ENCODE peak calls at places on chromosomes 12 and 14, in eight cellular contexts. One of them, this sample, is unnamed.

GRCh38 chr12:9649532-9649940 is 20.0 kb upstream of the CLEC2D start:
- DNase-seq in AG20443: no peak
- DNase-seq in stimulated activated CD4-positive, alpha-beta T cell treated with anti-CD3 and anti-CD28 coated beads, Interleukin-15, amount 100 ng/mL, for 24 hours: peak
- DNase-seq in posterior cingulate gyrus: no peak
- DNase-seq in tibial artery: no peak
- DNase-seq in activated effector memory CD4-positive, alpha-beta T cell treated with Interleukin-2 at 50 U/mL for 16 hours: no peak
- DNase-seq in fibroblast of lung: no peak
- DNase-seq in epithelial cell of esophagus: peak
- DNase-seq in this sample: no peak

GRCh38 chr14:100548295-100548655 is 38.9 kb downstream of the BEGAIN start:
- DNase-seq in AG20443: no peak
- DNase-seq in stimulated activated CD4-positive, alpha-beta T cell treated with anti-CD3 and anti-CD28 coated beads, Interleukin-15, amount 100 ng/mL, for 24 hours: no peak
- DNase-seq in posterior cingulate gyrus: no peak
- DNase-seq in tibial artery: no peak
- DNase-seq in activated effector memory CD4-positive, alpha-beta T cell treated with Interleukin-2 at 50 U/mL for 16 hours: no peak
- DNase-seq in fibroblast of lung: no peak
- DNase-seq in epithelial cell of esophagus: no peak
- DNase-seq in this sample: no peak

GRCh38 chr12:117486840-117487659 is 125.6 kb upstream of the NOS1 start:
- DNase-seq in AG20443: peak
- DNase-seq in stimulated activated CD4-positive, alpha-beta T cell treated with anti-CD3 and anti-CD28 coated beads, Interleukin-15, amount 100 ng/mL, for 24 hours: no peak
- DNase-seq in posterior cingulate gyrus: no peak
- DNase-seq in tibial artery: peak
- DNase-seq in activated effector memory CD4-positive, alpha-beta T cell treated with Interleukin-2 at 50 U/mL for 16 hours: no peak
- DNase-seq in fibroblast of lung: peak
- DNase-seq in epithelial cell of esophagus: peak
- DNase-seq in this sample: peak

GRCh38 chr14:103623308-103623707 is 5.7 kb upstream of the KLC1 start:
- DNase-seq in AG20443: no peak
- DNase-seq in stimulated activated CD4-positive, alpha-beta T cell treated with anti-CD3 and anti-CD28 coated beads, Interleukin-15, amount 100 ng/mL, for 24 hours: no peak
- DNase-seq in posterior cingulate gyrus: no peak
- DNase-seq in tibial artery: no peak
- DNase-seq in activated effector memory CD4-positive, alpha-beta T cell treated with Interleukin-2 at 50 U/mL for 16 hours: no peak
- DNase-seq in fibroblast of lung: no peak
- DNase-seq in epithelial cell of esophagus: no peak
- DNase-seq in this sample: no peak

GRCh38 chr14:88611878-88612277 is 49.0 kb downstream of the ZC3H14 start:
- DNase-seq in AG20443: no peak
- DNase-seq in stimulated activated CD4-positive, alpha-beta T cell treated with anti-CD3 and anti-CD28 coated beads, Interleukin-15, amount 100 ng/mL, for 24 hours: no peak
- DNase-seq in posterior cingulate gyrus: no peak
- DNase-seq in tibial artery: no peak
- DNase-seq in activated effector memory CD4-positive, alpha-beta T cell treated with Interleukin-2 at 50 U/mL for 16 hours: no peak
- DNase-seq in fibroblast of lung: peak
- DNase-seq in epithelial cell of esophagus: no peak
- DNase-seq in this sample: no peak

GRCh38 chr14:71574976-71575375 is 357.3 kb upstream of the RGS6 start:
- DNase-seq in AG20443: peak
- DNase-seq in stimulated activated CD4-positive, alpha-beta T cell treated with anti-CD3 and anti-CD28 coated beads, Interleukin-15, amount 100 ng/mL, for 24 hours: no peak
- DNase-seq in posterior cingulate gyrus: no peak
- DNase-seq in tibial artery: no peak
- DNase-seq in activated effector memory CD4-positive, alpha-beta T cell treated with Interleukin-2 at 50 U/mL for 16 hours: no peak
- DNase-seq in fibroblast of lung: peak
- DNase-seq in epithelial cell of esophagus: peak
- DNase-seq in this sample: peak

GRCh38 chr14:64758711-64759554 is 54.7 kb downstream of the PLEKHG3 start:
- DNase-seq in AG20443: peak
- DNase-seq in stimulated activated CD4-positive, alpha-beta T cell treated with anti-CD3 and anti-CD28 coated beads, Interleukin-15, amount 100 ng/mL, for 24 hours: no peak
- DNase-seq in posterior cingulate gyrus: peak
- DNase-seq in tibial artery: no peak
- DNase-seq in activated effector memory CD4-positive, alpha-beta T cell treated with Interleukin-2 at 50 U/mL for 16 hours: no peak
- DNase-seq in fibroblast of lung: peak
- DNase-seq in epithelial cell of esophagus: peak
- DNase-seq in this sample: peak

GRCh38 chr14:84036863-84037262 is 1493.1 kb upstream of the FLRT2 start:
- DNase-seq in AG20443: peak
- DNase-seq in stimulated activated CD4-positive, alpha-beta T cell treated with anti-CD3 and anti-CD28 coated beads, Interleukin-15, amount 100 ng/mL, for 24 hours: no peak
- DNase-seq in posterior cingulate gyrus: no peak
- DNase-seq in tibial artery: no peak
- DNase-seq in activated effector memory CD4-positive, alpha-beta T cell treated with Interleukin-2 at 50 U/mL for 16 hours: no peak
- DNase-seq in fibroblast of lung: peak
- DNase-seq in epithelial cell of esophagus: peak
- DNase-seq in this sample: no peak

GRCh38 chr12:6067152-6067916 is 57.1 kb downstream of the VWF start:
- DNase-seq in AG20443: peak
- DNase-seq in stimulated activated CD4-positive, alpha-beta T cell treated with anti-CD3 and anti-CD28 coated beads, Interleukin-15, amount 100 ng/mL, for 24 hours: no peak
- DNase-seq in posterior cingulate gyrus: no peak
- DNase-seq in tibial artery: peak
- DNase-seq in activated effector memory CD4-positive, alpha-beta T cell treated with Interleukin-2 at 50 U/mL for 16 hours: no peak
- DNase-seq in fibroblast of lung: no peak
- DNase-seq in epithelial cell of esophagus: no peak
- DNase-seq in this sample: peak

GRCh38 chr14:96574633-96575191 is 72.5 kb downstream of the PAPOLA start:
- DNase-seq in AG20443: peak
- DNase-seq in stimulated activated CD4-positive, alpha-beta T cell treated with anti-CD3 and anti-CD28 coated beads, Interleukin-15, amount 100 ng/mL, for 24 hours: no peak
- DNase-seq in posterior cingulate gyrus: no peak
- DNase-seq in tibial artery: no peak
- DNase-seq in activated effector memory CD4-positive, alpha-beta T cell treated with Interleukin-2 at 50 U/mL for 16 hours: no peak
- DNase-seq in fibroblast of lung: peak
- DNase-seq in epithelial cell of esophagus: peak
- DNase-seq in this sample: peak

GRCh38 chr12:14886271-14886670 is 617 bp upstream of the MGP start:
- DNase-seq in AG20443: no peak
- DNase-seq in stimulated activated CD4-positive, alpha-beta T cell treated with anti-CD3 and anti-CD28 coated beads, Interleukin-15, amount 100 ng/mL, for 24 hours: no peak
- DNase-seq in posterior cingulate gyrus: no peak
- DNase-seq in tibial artery: no peak
- DNase-seq in activated effector memory CD4-positive, alpha-beta T cell treated with Interleukin-2 at 50 U/mL for 16 hours: no peak
- DNase-seq in fibroblast of lung: no peak
- DNase-seq in epithelial cell of esophagus: peak
- DNase-seq in this sample: no peak

GRCh38 chr12:68609955-68610434 is 704 bp upstream of the RAP1B start:
- DNase-seq in AG20443: peak
- DNase-seq in stimulated activated CD4-positive, alpha-beta T cell treated with anti-CD3 and anti-CD28 coated beads, Interleukin-15, amount 100 ng/mL, for 24 hours: no peak
- DNase-seq in posterior cingulate gyrus: no peak
- DNase-seq in tibial artery: no peak
- DNase-seq in activated effector memory CD4-positive, alpha-beta T cell treated with Interleukin-2 at 50 U/mL for 16 hours: no peak
- DNase-seq in fibroblast of lung: peak
- DNase-seq in epithelial cell of esophagus: no peak
- DNase-seq in this sample: no peak

GRCh38 chr12:94874086-94874985 is 129.2 kb downstream of the NDUFA12 start:
- DNase-seq in AG20443: no peak
- DNase-seq in stimulated activated CD4-positive, alpha-beta T cell treated with anti-CD3 and anti-CD28 coated beads, Interleukin-15, amount 100 ng/mL, for 24 hours: no peak
- DNase-seq in posterior cingulate gyrus: no peak
- DNase-seq in tibial artery: no peak
- DNase-seq in activated effector memory CD4-positive, alpha-beta T cell treated with Interleukin-2 at 50 U/mL for 16 hours: no peak
- DNase-seq in fibroblast of lung: no peak
- DNase-seq in epithelial cell of esophagus: no peak
- DNase-seq in this sample: peak

GRCh38 chr12:93603762-93604161 is 31.3 kb downstream of the SOCS2 start:
- DNase-seq in AG20443: no peak
- DNase-seq in stimulated activated CD4-positive, alpha-beta T cell treated with anti-CD3 and anti-CD28 coated beads, Interleukin-15, amount 100 ng/mL, for 24 hours: no peak
- DNase-seq in posterior cingulate gyrus: no peak
- DNase-seq in tibial artery: no peak
- DNase-seq in activated effector memory CD4-positive, alpha-beta T cell treated with Interleukin-2 at 50 U/mL for 16 hours: no peak
- DNase-seq in fibroblast of lung: no peak
- DNase-seq in epithelial cell of esophagus: no peak
- DNase-seq in this sample: no peak

GRCh38 chr12:3967556-3968160 is 94.5 kb upstream of the PARP11 start:
- DNase-seq in AG20443: no peak
- DNase-seq in stimulated activated CD4-positive, alpha-beta T cell treated with anti-CD3 and anti-CD28 coated beads, Interleukin-15, amount 100 ng/mL, for 24 hours: no peak
- DNase-seq in posterior cingulate gyrus: no peak
- DNase-seq in tibial artery: no peak
- DNase-seq in activated effector memory CD4-positive, alpha-beta T cell treated with Interleukin-2 at 50 U/mL for 16 hours: no peak
- DNase-seq in fibroblast of lung: no peak
- DNase-seq in epithelial cell of esophagus: no peak
- DNase-seq in this sample: no peak

GRCh38 chr14:55600784-55601561 is 21.0 kb downstream of the KTN1 start:
- DNase-seq in AG20443: peak
- DNase-seq in stimulated activated CD4-positive, alpha-beta T cell treated with anti-CD3 and anti-CD28 coated beads, Interleukin-15, amount 100 ng/mL, for 24 hours: no peak
- DNase-seq in posterior cingulate gyrus: no peak
- DNase-seq in tibial artery: no peak
- DNase-seq in activated effector memory CD4-positive, alpha-beta T cell treated with Interleukin-2 at 50 U/mL for 16 hours: no peak
- DNase-seq in fibroblast of lung: peak
- DNase-seq in epithelial cell of esophagus: peak
- DNase-seq in this sample: no peak

GRCh38 chr14:105201156-105201927 is 20.2 kb upstream of the NUDT14 start:
- DNase-seq in AG20443: no peak
- DNase-seq in stimulated activated CD4-positive, alpha-beta T cell treated with anti-CD3 and anti-CD28 coated beads, Interleukin-15, amount 100 ng/mL, for 24 hours: no peak
- DNase-seq in posterior cingulate gyrus: no peak
- DNase-seq in tibial artery: no peak
- DNase-seq in activated effector memory CD4-positive, alpha-beta T cell treated with Interleukin-2 at 50 U/mL for 16 hours: no peak
- DNase-seq in fibroblast of lung: no peak
- DNase-seq in epithelial cell of esophagus: no peak
- DNase-seq in this sample: no peak

GRCh38 chr14:74739293-74740030 is 23.7 kb upstream of the YLPM1 start:
- DNase-seq in AG20443: no peak
- DNase-seq in stimulated activated CD4-positive, alpha-beta T cell treated with anti-CD3 and anti-CD28 coated beads, Interleukin-15, amount 100 ng/mL, for 24 hours: no peak
- DNase-seq in posterior cingulate gyrus: no peak
- DNase-seq in tibial artery: no peak
- DNase-seq in activated effector memory CD4-positive, alpha-beta T cell treated with Interleukin-2 at 50 U/mL for 16 hours: no peak
- DNase-seq in fibroblast of lung: peak
- DNase-seq in epithelial cell of esophagus: peak
- DNase-seq in this sample: no peak

GRCh38 chr12:118063567-118064391 is 2.8 kb upstream of the WSB2 start:
- DNase-seq in AG20443: no peak
- DNase-seq in stimulated activated CD4-positive, alpha-beta T cell treated with anti-CD3 and anti-CD28 coated beads, Interleukin-15, amount 100 ng/mL, for 24 hours: no peak
- DNase-seq in posterior cingulate gyrus: no peak
- DNase-seq in tibial artery: no peak
- DNase-seq in activated effector memory CD4-positive, alpha-beta T cell treated with Interleukin-2 at 50 U/mL for 16 hours: no peak
- DNase-seq in fibroblast of lung: no peak
- DNase-seq in epithelial cell of esophagus: peak
- DNase-seq in this sample: peak

GRCh38 chr12:32083489-32083888 is 23.2 kb upstream of the BICD1 start:
- DNase-seq in AG20443: peak
- DNase-seq in stimulated activated CD4-positive, alpha-beta T cell treated with anti-CD3 and anti-CD28 coated beads, Interleukin-15, amount 100 ng/mL, for 24 hours: no peak
- DNase-seq in posterior cingulate gyrus: no peak
- DNase-seq in tibial artery: no peak
- DNase-seq in activated effector memory CD4-positive, alpha-beta T cell treated with Interleukin-2 at 50 U/mL for 16 hours: no peak
- DNase-seq in fibroblast of lung: peak
- DNase-seq in epithelial cell of esophagus: peak
- DNase-seq in this sample: no peak

GRCh38 chr14:68113328-68113930 is 293.9 kb downstream of the RAD51B start:
- DNase-seq in AG20443: no peak
- DNase-seq in stimulated activated CD4-positive, alpha-beta T cell treated with anti-CD3 and anti-CD28 coated beads, Interleukin-15, amount 100 ng/mL, for 24 hours: no peak
- DNase-seq in posterior cingulate gyrus: no peak
- DNase-seq in tibial artery: no peak
- DNase-seq in activated effector memory CD4-positive, alpha-beta T cell treated with Interleukin-2 at 50 U/mL for 16 hours: no peak
- DNase-seq in fibroblast of lung: no peak
- DNase-seq in epithelial cell of esophagus: no peak
- DNase-seq in this sample: no peak

GRCh38 chr12:14678547-14678946 is 17.9 kb downstream of the GUCY2C start:
- DNase-seq in AG20443: no peak
- DNase-seq in stimulated activated CD4-positive, alpha-beta T cell treated with anti-CD3 and anti-CD28 coated beads, Interleukin-15, amount 100 ng/mL, for 24 hours: no peak
- DNase-seq in posterior cingulate gyrus: no peak
- DNase-seq in tibial artery: no peak
- DNase-seq in activated effector memory CD4-positive, alpha-beta T cell treated with Interleukin-2 at 50 U/mL for 16 hours: no peak
- DNase-seq in fibroblast of lung: no peak
- DNase-seq in epithelial cell of esophagus: no peak
- DNase-seq in this sample: no peak

GRCh38 chr12:59403259-59403932 is 192.4 kb upstream of the SLC16A7 start:
- DNase-seq in AG20443: peak
- DNase-seq in stimulated activated CD4-positive, alpha-beta T cell treated with anti-CD3 and anti-CD28 coated beads, Interleukin-15, amount 100 ng/mL, for 24 hours: peak
- DNase-seq in posterior cingulate gyrus: peak
- DNase-seq in tibial artery: peak
- DNase-seq in activated effector memory CD4-positive, alpha-beta T cell treated with Interleukin-2 at 50 U/mL for 16 hours: no peak
- DNase-seq in fibroblast of lung: peak
- DNase-seq in epithelial cell of esophagus: peak
- DNase-seq in this sample: peak

GRCh38 chr12:79274571-79275064 is 410.0 kb downstream of the SYT1 start:
- DNase-seq in AG20443: no peak
- DNase-seq in stimulated activated CD4-positive, alpha-beta T cell treated with anti-CD3 and anti-CD28 coated beads, Interleukin-15, amount 100 ng/mL, for 24 hours: no peak
- DNase-seq in posterior cingulate gyrus: no peak
- DNase-seq in tibial artery: no peak
- DNase-seq in activated effector memory CD4-positive, alpha-beta T cell treated with Interleukin-2 at 50 U/mL for 16 hours: no peak
- DNase-seq in fibroblast of lung: peak
- DNase-seq in epithelial cell of esophagus: no peak
- DNase-seq in this sample: no peak

GRCh38 chr14:104983231-104983721 is 2.3 kb upstream of the CLBA1 start:
- DNase-seq in AG20443: no peak
- DNase-seq in stimulated activated CD4-positive, alpha-beta T cell treated with anti-CD3 and anti-CD28 coated beads, Interleukin-15, amount 100 ng/mL, for 24 hours: no peak
- DNase-seq in posterior cingulate gyrus: no peak
- DNase-seq in tibial artery: no peak
- DNase-seq in activated effector memory CD4-positive, alpha-beta T cell treated with Interleukin-2 at 50 U/mL for 16 hours: no peak
- DNase-seq in fibroblast of lung: no peak
- DNase-seq in epithelial cell of esophagus: no peak
- DNase-seq in this sample: peak

GRCh38 chr14:57533214-57533613 is 39.6 kb upstream of the CCDC198 start:
- DNase-seq in AG20443: peak
- DNase-seq in stimulated activated CD4-positive, alpha-beta T cell treated with anti-CD3 and anti-CD28 coated beads, Interleukin-15, amount 100 ng/mL, for 24 hours: peak
- DNase-seq in posterior cingulate gyrus: no peak
- DNase-seq in tibial artery: no peak
- DNase-seq in activated effector memory CD4-positive, alpha-beta T cell treated with Interleukin-2 at 50 U/mL for 16 hours: no peak
- DNase-seq in fibroblast of lung: peak
- DNase-seq in epithelial cell of esophagus: peak
- DNase-seq in this sample: no peak

GRCh38 chr14:104206281-104206904 is 68.0 kb downstream of the KIF26A start:
- DNase-seq in AG20443: no peak
- DNase-seq in stimulated activated CD4-positive, alpha-beta T cell treated with anti-CD3 and anti-CD28 coated beads, Interleukin-15, amount 100 ng/mL, for 24 hours: no peak
- DNase-seq in posterior cingulate gyrus: peak
- DNase-seq in tibial artery: no peak
- DNase-seq in activated effector memory CD4-positive, alpha-beta T cell treated with Interleukin-2 at 50 U/mL for 16 hours: no peak
- DNase-seq in fibroblast of lung: no peak
- DNase-seq in epithelial cell of esophagus: no peak
- DNase-seq in this sample: no peak

GRCh38 chr14:55071051-55071450 is 19.6 kb downstream of the MAPK1IP1L start:
- DNase-seq in AG20443: no peak
- DNase-seq in stimulated activated CD4-positive, alpha-beta T cell treated with anti-CD3 and anti-CD28 coated beads, Interleukin-15, amount 100 ng/mL, for 24 hours: no peak
- DNase-seq in posterior cingulate gyrus: no peak
- DNase-seq in tibial artery: no peak
- DNase-seq in activated effector memory CD4-positive, alpha-beta T cell treated with Interleukin-2 at 50 U/mL for 16 hours: no peak
- DNase-seq in fibroblast of lung: peak
- DNase-seq in epithelial cell of esophagus: no peak
- DNase-seq in this sample: no peak

GRCh38 chr14:77707355-77707723 is 484 bp downstream of the ALKBH1 start:
- DNase-seq in AG20443: peak
- DNase-seq in stimulated activated CD4-positive, alpha-beta T cell treated with anti-CD3 and anti-CD28 coated beads, Interleukin-15, amount 100 ng/mL, for 24 hours: no peak
- DNase-seq in posterior cingulate gyrus: peak
- DNase-seq in tibial artery: no peak
- DNase-seq in activated effector memory CD4-positive, alpha-beta T cell treated with Interleukin-2 at 50 U/mL for 16 hours: no peak
- DNase-seq in fibroblast of lung: peak
- DNase-seq in epithelial cell of esophagus: peak
- DNase-seq in this sample: peak

GRCh38 chr14:92654206-92654901 is 94.1 kb downstream of the LGMN start:
- DNase-seq in AG20443: no peak
- DNase-seq in stimulated activated CD4-positive, alpha-beta T cell treated with anti-CD3 and anti-CD28 coated beads, Interleukin-15, amount 100 ng/mL, for 24 hours: no peak
- DNase-seq in posterior cingulate gyrus: no peak
- DNase-seq in tibial artery: no peak
- DNase-seq in activated effector memory CD4-positive, alpha-beta T cell treated with Interleukin-2 at 50 U/mL for 16 hours: no peak
- DNase-seq in fibroblast of lung: no peak
- DNase-seq in epithelial cell of esophagus: no peak
- DNase-seq in this sample: no peak

GRCh38 chr12:131636266-131636665 is 74.6 kb upstream of the SFSWAP start:
- DNase-seq in AG20443: no peak
- DNase-seq in stimulated activated CD4-positive, alpha-beta T cell treated with anti-CD3 and anti-CD28 coated beads, Interleukin-15, amount 100 ng/mL, for 24 hours: no peak
- DNase-seq in posterior cingulate gyrus: no peak
- DNase-seq in tibial artery: no peak
- DNase-seq in activated effector memory CD4-positive, alpha-beta T cell treated with Interleukin-2 at 50 U/mL for 16 hours: no peak
- DNase-seq in fibroblast of lung: no peak
- DNase-seq in epithelial cell of esophagus: no peak
- DNase-seq in this sample: no peak

GRCh38 chr14:23370221-23370620 is 2.4 kb upstream of the IL25 start:
- DNase-seq in AG20443: no peak
- DNase-seq in stimulated activated CD4-positive, alpha-beta T cell treated with anti-CD3 and anti-CD28 coated beads, Interleukin-15, amount 100 ng/mL, for 24 hours: no peak
- DNase-seq in posterior cingulate gyrus: no peak
- DNase-seq in tibial artery: no peak
- DNase-seq in activated effector memory CD4-positive, alpha-beta T cell treated with Interleukin-2 at 50 U/mL for 16 hours: no peak
- DNase-seq in fibroblast of lung: no peak
- DNase-seq in epithelial cell of esophagus: no peak
- DNase-seq in this sample: no peak

GRCh38 chr14:79318371-79318770 is 892.9 kb downstream of the DIO2 start:
- DNase-seq in AG20443: no peak
- DNase-seq in stimulated activated CD4-positive, alpha-beta T cell treated with anti-CD3 and anti-CD28 coated beads, Interleukin-15, amount 100 ng/mL, for 24 hours: no peak
- DNase-seq in posterior cingulate gyrus: no peak
- DNase-seq in tibial artery: no peak
- DNase-seq in activated effector memory CD4-positive, alpha-beta T cell treated with Interleukin-2 at 50 U/mL for 16 hours: no peak
- DNase-seq in fibroblast of lung: peak
- DNase-seq in epithelial cell of esophagus: no peak
- DNase-seq in this sample: no peak

GRCh38 chr14:25048170-25049126 is 1.5 kb downstream of the STXBP6 start:
- DNase-seq in AG20443: peak
- DNase-seq in stimulated activated CD4-positive, alpha-beta T cell treated with anti-CD3 and anti-CD28 coated beads, Interleukin-15, amount 100 ng/mL, for 24 hours: no peak
- DNase-seq in posterior cingulate gyrus: peak
- DNase-seq in tibial artery: peak
- DNase-seq in activated effector memory CD4-positive, alpha-beta T cell treated with Interleukin-2 at 50 U/mL for 16 hours: no peak
- DNase-seq in fibroblast of lung: peak
- DNase-seq in epithelial cell of esophagus: peak
- DNase-seq in this sample: peak